ENCODE peak calls at places on chromosomes 5 and 9, in six cellular contexts. L, W, V, E, D and A are unnamed samples.
A peak's percentile ranks its signal among the peaks of the same experiment; 100 is the strongest.

GRCh38 chr9:129487658-129488483 is 133.0 kb downstream of the C9orf50 start:
- DNase-seq in L (no peak), W (peak; percentile 74), V (no peak), E (peak; percentile 70), D (no peak), A (no peak)

GRCh38 chr5:32753051-32753450 is 41.9 kb downstream of the NPR3 start:
- DNase-seq in L (no peak), W (no peak), V (no peak), E (no peak), D (no peak), A (no peak)

GRCh38 chr5:124764992-124765611 is 18.7 kb upstream of the ZNF608 start:
- DNase-seq in L (no peak), W (no peak), V (no peak), E (no peak), D (no peak), A (no peak)

GRCh38 chr9:101486693-101487442 is 46.8 kb upstream of the RNF20 start:
- DNase-seq in L (no peak), W (peak; percentile 51), V (no peak), E (no peak), D (peak; percentile 73), A (no peak)

GRCh38 chr5:69326365-69326764 is 6.2 kb downstream of the CCDC125 start:
- DNase-seq in L (no peak), W (no peak), V (no peak), E (no peak), D (no peak), A (no peak)

GRCh38 chr5:110625376-110625999 is 101.0 kb downstream of the TMEM232 start:
- DNase-seq in L (no peak), W (no peak), V (no peak), E (no peak), D (peak; percentile 7), A (no peak)

GRCh38 chr5:54742417-54742889 is 224.9 kb downstream of the SNX18 start:
- DNase-seq in L (no peak), W (no peak), V (no peak), E (no peak), D (peak; percentile 19), A (no peak)

GRCh38 chr9:122334916-122335315 is 35.9 kb upstream of the PTGS1 start:
- DNase-seq in L (no peak), W (no peak), V (no peak), E (no peak), D (no peak), A (no peak)

GRCh38 chr9:78860806-78861475 is 564.0 kb downstream of the PSAT1 start:
- DNase-seq in L (no peak), W (no peak), V (no peak), E (peak; percentile 51), D (no peak), A (peak; percentile 48)

GRCh38 chr5:43016217-43016779 is 23.8 kb downstream of the ANXA2R start:
- DNase-seq in L (no peak), W (no peak), V (no peak), E (no peak), D (no peak), A (no peak)

GRCh38 chr9:122007837-122008236 is 85.3 kb downstream of the TTLL11 start:
- DNase-seq in L (no peak), W (no peak), V (no peak), E (no peak), D (no peak), A (no peak)

GRCh38 chr9:80204054-80204453 is 632.3 kb downstream of the TLE4 start:
- DNase-seq in L (no peak), W (no peak), V (no peak), E (no peak), D (no peak), A (no peak)

GRCh38 chr5:181207214-181207959 is 2.4 kb upstream of the TRIM7 start:
- DNase-seq in L (peak; percentile 63), W (peak; percentile 79), V (no peak), E (peak; percentile 95), D (peak; percentile 60), A (no peak)

GRCh38 chr5:3190930-3191329 is 404.7 kb upstream of the IRX1 start:
- DNase-seq in L (no peak), W (no peak), V (no peak), E (no peak), D (no peak), A (no peak)

GRCh38 chr9:26947736-26948135 is 694 bp upstream of the PLAA start:
- DNase-seq in L (no peak), W (no peak), V (no peak), E (no peak), D (no peak), A (no peak)

GRCh38 chr5:36703245-36703860 is 96.9 kb downstream of the SLC1A3 start:
- DNase-seq in L (no peak), W (peak; percentile 35), V (no peak), E (no peak), D (no peak), A (no peak)

GRCh38 chr5:141051526-141051876 is 327 bp downstream of the PCDHB1 start:
- DNase-seq in L (no peak), W (no peak), V (no peak), E (no peak), D (no peak), A (no peak)

GRCh38 chr9:126495411-126496180 is 118.1 kb upstream of the LMX1B start:
- DNase-seq in L (no peak), W (no peak), V (no peak), E (no peak), D (no peak), A (no peak)

GRCh38 chr9:78775211-78775610 is 478.3 kb downstream of the PSAT1 start:
- DNase-seq in L (no peak), W (no peak), V (no peak), E (no peak), D (no peak), A (no peak)

GRCh38 chr5:1659100-1660036 is 135.6 kb upstream of the LPCAT1 start:
- DNase-seq in L (no peak), W (no peak), V (no peak), E (no peak), D (no peak), A (no peak)

GRCh38 chr9:86494644-86495081 is 140.5 kb upstream of the TUT7 start:
- DNase-seq in L (no peak), W (no peak), V (no peak), E (peak; percentile 57), D (no peak), A (peak; percentile 85)

GRCh38 chr5:93756372-93756771 is 15.0 kb upstream of the POU5F2 start:
- DNase-seq in L (no peak), W (no peak), V (no peak), E (no peak), D (no peak), A (no peak)

GRCh38 chr5:159975462-159976019 is 33.4 kb upstream of the TTC1 start:
- DNase-seq in L (no peak), W (peak; percentile 24), V (no peak), E (peak; percentile 96), D (peak; percentile 26), A (no peak)

GRCh38 chr5:31811210-31811609 is 172.3 kb downstream of the PDZD2 start:
- DNase-seq in L (no peak), W (peak; percentile 20), V (no peak), E (peak; percentile 91), D (peak; percentile 72), A (peak; percentile 43)

GRCh38 chr9:116958886-116959285 is 271.8 kb downstream of the TRIM32 start:
- DNase-seq in L (no peak), W (no peak), V (no peak), E (no peak), D (no peak), A (no peak)

DNA sequence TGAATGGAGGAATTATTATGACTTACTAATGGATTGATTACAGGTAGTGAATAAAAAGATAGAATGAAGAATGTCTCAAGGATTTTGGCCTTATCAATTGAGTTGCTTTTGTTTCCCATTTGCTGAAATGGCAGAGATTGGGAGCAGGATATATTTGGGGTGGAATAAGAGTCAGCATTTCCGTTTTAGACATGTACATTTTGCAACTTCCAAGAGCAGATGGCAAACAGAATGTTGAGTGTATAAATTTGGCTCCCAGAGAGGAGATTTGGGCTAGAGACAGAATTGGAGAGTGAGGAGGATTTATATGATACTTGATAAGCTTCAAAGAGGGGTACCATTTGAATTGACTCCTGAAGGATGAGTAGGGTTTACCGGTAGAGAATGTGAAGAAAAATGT is 437.9 kb upstream of the PAPPA start:
- DNase-seq in L (no peak), W (no peak), V (no peak), E (no peak), D (no peak), A (no peak)
- H3K27ac ChIP-seq in L (no peak overlapping the region), W (no peak overlapping the region), V (no peak overlapping the region), E (no peak overlapping the region), D (no peak overlapping the region), A (no peak overlapping the region)

GRCh38 chr9:134068742-134069535 is 1.1 kb upstream of the BRD3 start:
- DNase-seq in L (no peak), W (no peak), V (no peak), E (no peak), D (no peak), A (no peak)
- H3K27ac ChIP-seq in L (peak overlapping the region; percentile 90), W (peak overlapping the region; percentile 6), V (peak overlapping the region; percentile 94), E (no peak overlapping the region), D (peak overlapping the region; percentile 100), A (no peak overlapping the region)

GRCh38 chr9:124414612-124415011 is 630 bp downstream of the PSMB7 start:
- DNase-seq in L (no peak), W (no peak), V (no peak), E (no peak), D (no peak), A (no peak)
- H3K27ac ChIP-seq in L (peak overlapping the region; percentile 61), W (no peak overlapping the region), V (peak overlapping the region; percentile 75), E (peak overlapping the region; percentile 93), D (peak overlapping the region; percentile 91), A (peak overlapping the region; percentile 98)

GRCh38 chr5:100828756-100829342 is 74.2 kb downstream of the ST8SIA4 start:
- DNase-seq in L (no peak), W (no peak), V (no peak), E (no peak), D (no peak), A (no peak)
- H3K27ac ChIP-seq in L (no peak overlapping the region), W (no peak overlapping the region), V (no peak overlapping the region), E (no peak overlapping the region), D (no peak overlapping the region), A (peak overlapping the region; percentile 84)

DNA sequence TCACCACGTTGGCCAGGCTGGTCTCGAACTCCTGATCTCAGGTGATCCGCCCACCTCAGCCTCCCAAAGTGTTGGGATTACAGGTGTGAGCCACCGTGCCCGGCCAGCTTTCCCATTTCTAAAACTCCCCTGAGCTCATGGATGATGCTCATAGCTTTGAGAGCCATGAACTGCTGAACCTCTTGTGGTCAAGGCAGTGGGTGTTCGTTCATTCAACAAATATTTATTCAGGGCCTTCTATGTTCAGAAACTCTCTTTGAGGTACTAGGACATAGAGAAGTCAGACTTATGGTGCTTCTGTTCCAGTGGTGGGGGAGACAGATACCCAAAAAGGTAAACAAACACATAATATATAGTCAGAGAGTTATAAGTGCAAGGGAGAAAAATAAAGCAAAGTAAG is 2.7 kb downstream of the BSPRY start:
- DNase-seq in L (no peak), W (no peak), V (no peak), E (no peak), D (no peak), A (no peak)
- H3K27ac ChIP-seq in L (no peak overlapping the region), W (no peak overlapping the region), V (no peak overlapping the region), E (no peak overlapping the region), D (no peak overlapping the region), A (no peak overlapping the region)